ENCODE peak calls at places on chromosomes 5 and 9, in ten cellular contexts. E is astrocyte of the spinal cord, Z is B cell, B is fibroblast of mammary gland, G is A549, N is cardiac muscle cell, L is nephron progenitor cell, F is PC-3, Y is HFF-Myc, S is GM23338. Q is an unnamed sample.
A peak's percentile ranks its signal among the peaks of the same experiment; 100 is the strongest.

GRCh38 chr5:82351754-82352145 is 73.6 kb upstream of the RPS23 start:
- DNase-seq in E (peak; percentile 86), Z (peak; percentile 55), B (peak; percentile 85), G (peak; percentile 55), N (peak; percentile 87), L (peak; percentile 21), F (peak; percentile 85), Y (no peak), S (peak; percentile 77), Q (no peak)

GRCh38 chr9:111297061-111297824 is 32.8 kb downstream of the OR2K2 start:
- DNase-seq in E (peak; percentile 14), Z (no peak), B (no peak), G (no peak), N (peak; percentile 8), L (no peak), F (no peak), Y (no peak), S (no peak), Q (no peak)

GRCh38 chr5:175378444-175379028 is 65.4 kb downstream of the DRD1 start:
- DNase-seq in E (peak; percentile 92), Z (no peak), B (peak; percentile 38), G (peak; percentile 84), N (no peak), L (peak; percentile 20), F (peak; percentile 91), Y (peak; percentile 24), S (no peak), Q (no peak)

GRCh38 chr5:153562189-153562588 is 71.7 kb downstream of the GRIA1 start:
- DNase-seq in E (no peak), Z (no peak), B (peak; percentile 72), G (no peak), N (peak; percentile 32), L (no peak), F (peak; percentile 73), Y (peak; percentile 43), S (no peak), Q (no peak)

GRCh38 chr9:134597957-134598883 is 43.4 kb upstream of the COL5A1 start:
- DNase-seq in E (no peak), Z (no peak), B (no peak), G (no peak), N (no peak), L (no peak), F (no peak), Y (no peak), S (no peak), Q (peak; percentile 60)

GRCh38 chr5:33474004-33474403 is 33.2 kb downstream of the TARS1 start:
- DNase-seq in E (no peak), Z (no peak), B (no peak), G (no peak), N (no peak), L (no peak), F (no peak), Y (no peak), S (no peak), Q (no peak)

GRCh38 chr9:135343733-135344522 is 135.7 kb upstream of the PPP1R26 start:
- DNase-seq in E (no peak), Z (peak; percentile 75), B (peak; percentile 19), G (peak; percentile 73), N (peak; percentile 46), L (peak; percentile 95), F (peak; percentile 33), Y (no peak), S (peak; percentile 85), Q (peak; percentile 94)

GRCh38 chr9:112032009-112032408 is 135.4 kb downstream of the UGCG start:
- DNase-seq in E (no peak), Z (no peak), B (no peak), G (no peak), N (no peak), L (no peak), F (no peak), Y (no peak), S (no peak), Q (peak; percentile 16)

GRCh38 chr9:70574222-70574837 is 159.9 kb upstream of the KLF9 start:
- DNase-seq in E (peak; percentile 79), Z (no peak), B (peak; percentile 94), G (no peak), N (peak; percentile 60), L (no peak), F (no peak), Y (no peak), S (peak; percentile 37), Q (peak; percentile 57)

GRCh38 chr5:74648835-74649286 is 8.3 kb upstream of the ENC1 start:
- DNase-seq in E (peak; percentile 70), Z (peak; percentile 64), B (peak; percentile 69), G (peak; percentile 77), N (peak; percentile 77), L (peak; percentile 36), F (peak; percentile 71), Y (peak; percentile 52), S (peak; percentile 72), Q (no peak)

GRCh38 chr5:173802670-173803165 is 85.4 kb upstream of the CPEB4 start:
- DNase-seq in E (no peak), Z (no peak), B (peak; percentile 61), G (peak; percentile 54), N (peak; percentile 82), L (no peak), F (peak; percentile 39), Y (no peak), S (no peak), Q (no peak)

GRCh38 chr9:133702798-133703570 is 35.2 kb downstream of the SARDH start:
- DNase-seq in E (no peak), Z (no peak), B (no peak), G (no peak), N (no peak), L (peak; percentile 7), F (no peak), Y (no peak), S (peak; percentile 38), Q (no peak)

GRCh38 chr5:175096469-175097185 is 347.4 kb downstream of the DRD1 start:
- DNase-seq in E (no peak), Z (no peak), B (no peak), G (no peak), N (no peak), L (no peak), F (no peak), Y (no peak), S (no peak), Q (no peak)

GRCh38 chr9:105254226-105254625 is 9.8 kb downstream of the SLC44A1 start:
- DNase-seq in E (no peak), Z (no peak), B (no peak), G (no peak), N (no peak), L (no peak), F (no peak), Y (no peak), S (peak; percentile 36), Q (peak; percentile 58)

GRCh38 chr9:11702529-11702928 is 990.7 kb upstream of the TYRP1 start:
- DNase-seq in E (no peak), Z (no peak), B (peak; percentile 19), G (no peak), N (no peak), L (no peak), F (peak; percentile 1), Y (no peak), S (no peak), Q (no peak)

GRCh38 chr5:168076561-168076991 is 214.9 kb upstream of the WWC1 start:
- DNase-seq in E (peak; percentile 40), Z (no peak), B (peak; percentile 50), G (no peak), N (peak; percentile 69), L (peak; percentile 58), F (peak; percentile 25), Y (no peak), S (peak; percentile 72), Q (peak; percentile 93)

GRCh38 chr5:139636975-139637408 is 11.2 kb upstream of the CXXC5 start:
- DNase-seq in E (peak; percentile 47), Z (peak; percentile 53), B (peak; percentile 64), G (no peak), N (no peak), L (no peak), F (peak; percentile 42), Y (no peak), S (no peak), Q (no peak)

DNA sequence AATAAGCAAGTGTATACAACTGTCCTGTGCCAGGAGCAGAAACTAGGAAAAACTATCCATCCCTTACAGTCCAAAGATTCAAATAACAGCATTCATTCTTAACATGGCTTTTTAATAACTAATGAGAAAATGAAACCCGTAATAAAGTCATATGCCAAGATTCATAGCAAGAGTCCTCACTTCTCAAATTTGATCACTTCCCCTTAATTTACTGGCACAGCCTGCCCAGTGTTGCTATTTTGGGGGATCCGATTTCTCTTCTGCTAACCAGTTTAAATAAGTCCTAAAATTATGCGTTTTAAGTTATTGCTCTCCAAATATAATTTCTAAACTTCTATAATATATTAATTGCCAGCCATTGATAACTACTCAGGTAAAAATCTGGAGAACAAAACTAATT is 177.0 kb upstream of the PTGER4 start:
- DNase-seq in E (no peak), Z (peak; percentile 37), B (no peak), G (no peak), N (no peak), L (no peak), F (no peak), Y (no peak), S (no peak), Q (no peak)
- TF ChIP-seq CTCF in E (no peak), Z (no peak), B (no peak), G (no peak), N (no peak), L (no peak), F (no peak), Y (no peak), S (no peak), Q (no peak)

GRCh38 chr5:161676109-161676508 is 9.4 kb upstream of the GABRA6 start:
- DNase-seq in E (no peak), Z (no peak), B (peak; percentile 0), G (no peak), N (no peak), L (no peak), F (peak; percentile 6), Y (no peak), S (peak; percentile 69), Q (peak; percentile 56)
- TF ChIP-seq CTCF in E (no peak), Z (peak; percentile 13), B (no peak), G (no peak), N (no peak), L (peak; percentile 58), F (peak; percentile 50), Y (no peak), S (peak; percentile 74), Q (peak; percentile 85)

DNA sequence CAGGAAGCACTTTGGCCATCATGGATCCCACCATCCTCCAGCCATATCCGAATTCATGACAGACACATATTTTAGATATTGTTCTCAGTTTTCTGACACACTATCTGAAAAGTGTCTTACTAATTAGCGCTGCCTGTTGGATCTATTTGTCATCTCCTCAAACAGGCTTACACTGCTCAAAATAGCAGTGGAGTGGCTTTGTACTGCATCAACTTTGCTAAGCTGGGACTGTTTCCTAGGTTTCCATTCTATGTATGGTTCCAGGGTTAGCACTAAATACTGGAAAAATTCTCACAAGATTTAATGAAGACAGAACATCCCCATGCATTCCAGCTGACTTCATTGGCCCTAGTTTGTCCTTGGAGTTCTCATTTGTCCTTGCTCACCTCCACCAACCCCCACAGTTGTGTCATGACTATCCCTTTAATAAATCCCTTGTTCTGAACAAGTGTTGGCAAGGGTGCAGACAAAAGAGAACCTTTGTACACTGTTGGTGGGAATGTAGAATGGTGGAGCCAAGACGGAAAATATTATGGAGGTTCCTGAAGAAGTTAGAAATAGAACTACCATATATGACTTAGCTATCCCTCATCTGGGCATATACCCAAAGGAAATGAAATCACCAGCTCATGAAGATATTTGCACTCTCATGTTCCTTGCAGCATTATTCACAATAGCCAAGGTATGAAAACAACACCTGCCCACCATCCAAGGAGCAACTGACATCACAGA is 136.5 kb upstream of the RAI14 start:
- DNase-seq in E (peak; percentile 81), Z (no peak), B (peak; percentile 70), G (no peak), N (peak; percentile 32), L (no peak), F (peak; percentile 69), Y (no peak), S (no peak), Q (no peak)
- TF ChIP-seq CTCF in E (no peak), Z (no peak), B (no peak), G (no peak), N (no peak), L (no peak), F (no peak), Y (no peak), S (no peak), Q (peak; percentile 13)

GRCh38 chr9:131407717-131408195 is 13.9 kb downstream of the PRRC2B start:
- DNase-seq in E (peak; percentile 60), Z (no peak), B (peak; percentile 65), G (no peak), N (peak; percentile 59), L (no peak), F (no peak), Y (no peak), S (peak; percentile 82), Q (peak; percentile 92)
- TF ChIP-seq CTCF in E (peak; percentile 47), Z (no peak), B (peak; percentile 45), G (no peak), N (peak; percentile 37), L (no peak), F (no peak), Y (no peak), S (peak; percentile 53), Q (peak; percentile 72)

Q was measured in endodermal cell.